ENCODE peak calls at places on chromosomes 13 and 19, in nine cellular contexts. One of them, this sample, is unnamed. For H3K4me1, the result is how much of the 10 kb centered on the place peaks cover.

GRCh38 chr13:53782400-53783030 is 753.9 kb downstream of the OLFM4 start:
- DNase-seq in SK-N-SH: peak
- DNase-seq in tibial nerve: peak
- DNase-seq in BE2C: peak
- DNase-seq in heart right ventricle: no peak
- DNase-seq in lower lobe of right lung: no peak
- DNase-seq in A673: peak
- DNase-seq in H1: no peak
- DNase-seq in breast epithelium: peak
- DNase-seq in this sample: no peak

GRCh38 chr13:73251866-73252265 is 193.1 kb downstream of the KLF5 start:
- DNase-seq in SK-N-SH: no peak
- DNase-seq in tibial nerve: no peak
- DNase-seq in BE2C: no peak
- DNase-seq in heart right ventricle: no peak
- DNase-seq in lower lobe of right lung: no peak
- DNase-seq in A673: no peak
- DNase-seq in H1: no peak
- DNase-seq in breast epithelium: no peak
- DNase-seq in this sample: no peak

GRCh38 chr13:21010621-21011020 is 50.8 kb downstream of the LATS2 start:
- DNase-seq in SK-N-SH: no peak
- DNase-seq in tibial nerve: no peak
- DNase-seq in BE2C: no peak
- DNase-seq in heart right ventricle: no peak
- DNase-seq in lower lobe of right lung: no peak
- DNase-seq in A673: no peak
- DNase-seq in H1: no peak
- DNase-seq in breast epithelium: no peak
- DNase-seq in this sample: no peak

GRCh38 chr13:80082396-80083096 is 258.4 kb downstream of the SPRY2 start:
- DNase-seq in SK-N-SH: no peak
- DNase-seq in tibial nerve: no peak
- DNase-seq in BE2C: no peak
- DNase-seq in heart right ventricle: no peak
- DNase-seq in lower lobe of right lung: no peak
- DNase-seq in A673: no peak
- DNase-seq in H1: no peak
- DNase-seq in breast epithelium: no peak
- DNase-seq in this sample: no peak

GRCh38 chr13:76871332-76871945 is 14.8 kb downstream of the KCTD12 start:
- DNase-seq in SK-N-SH: no peak
- DNase-seq in tibial nerve: no peak
- DNase-seq in BE2C: no peak
- DNase-seq in heart right ventricle: no peak
- DNase-seq in lower lobe of right lung: no peak
- DNase-seq in A673: no peak
- DNase-seq in H1: no peak
- DNase-seq in breast epithelium: no peak
- DNase-seq in this sample: no peak

GRCh38 chr13:21625366-21625765 is 21.4 kb upstream of the MICU2 start:
- DNase-seq in SK-N-SH: peak
- DNase-seq in tibial nerve: no peak
- DNase-seq in BE2C: peak
- DNase-seq in heart right ventricle: no peak
- DNase-seq in lower lobe of right lung: no peak
- DNase-seq in A673: peak
- DNase-seq in H1: no peak
- DNase-seq in breast epithelium: no peak
- DNase-seq in this sample: no peak

GRCh38 chr19:2057484-2058469 is 6.7 kb upstream of the MKNK2 start:
- DNase-seq in SK-N-SH: no peak
- DNase-seq in tibial nerve: no peak
- DNase-seq in BE2C: no peak
- DNase-seq in heart right ventricle: no peak
- DNase-seq in lower lobe of right lung: no peak
- DNase-seq in A673: no peak
- DNase-seq in H1: no peak
- DNase-seq in breast epithelium: no peak
- DNase-seq in this sample: no peak

GRCh38 chr13:113220877-113221276 is 11.5 kb downstream of the CUL4A start:
- DNase-seq in SK-N-SH: peak
- DNase-seq in tibial nerve: no peak
- DNase-seq in BE2C: peak
- DNase-seq in heart right ventricle: peak
- DNase-seq in lower lobe of right lung: no peak
- DNase-seq in A673: no peak
- DNase-seq in H1: no peak
- DNase-seq in breast epithelium: no peak
- DNase-seq in this sample: no peak

GRCh38 chr19:48364564-48365363 is 597 bp downstream of the SYNGR4 start:
- DNase-seq in SK-N-SH: no peak
- DNase-seq in tibial nerve: no peak
- DNase-seq in BE2C: no peak
- DNase-seq in heart right ventricle: no peak
- DNase-seq in lower lobe of right lung: no peak
- DNase-seq in A673: no peak
- DNase-seq in H1: no peak
- DNase-seq in breast epithelium: peak
- DNase-seq in this sample: no peak
- TF ChIP-seq CTCF in SK-N-SH: no peak
- TF ChIP-seq CTCF in tibial nerve: no peak
- TF ChIP-seq CTCF in BE2C: no peak
- TF ChIP-seq CTCF in heart right ventricle: no peak
- TF ChIP-seq CTCF in lower lobe of right lung: no peak
- TF ChIP-seq CTCF in A673: no peak
- TF ChIP-seq CTCF in H1: no peak
- TF ChIP-seq CTCF in breast epithelium: no peak
- TF ChIP-seq CTCF in this sample: no peak

GRCh38 chr13:35475131-35475959 is 1.1 kb downstream of the MAB21L1 start:
- DNase-seq in SK-N-SH: peak
- DNase-seq in tibial nerve: peak
- DNase-seq in BE2C: peak
- DNase-seq in heart right ventricle: peak
- DNase-seq in lower lobe of right lung: no peak
- DNase-seq in A673: peak
- DNase-seq in H1: no peak
- DNase-seq in breast epithelium: no peak
- DNase-seq in this sample: no peak
- H3K4me1 ChIP-seq in SK-N-SH: under half
- H3K4me1 ChIP-seq in tibial nerve: under half
- H3K4me1 ChIP-seq in BE2C: under half
- H3K4me1 ChIP-seq in heart right ventricle: under half
- H3K4me1 ChIP-seq in lower lobe of right lung: under half
- H3K4me1 ChIP-seq in A673: under half
- H3K4me1 ChIP-seq in H1: under half
- H3K4me1 ChIP-seq in breast epithelium: under half
- H3K4me1 ChIP-seq in this sample: under half

DNA sequence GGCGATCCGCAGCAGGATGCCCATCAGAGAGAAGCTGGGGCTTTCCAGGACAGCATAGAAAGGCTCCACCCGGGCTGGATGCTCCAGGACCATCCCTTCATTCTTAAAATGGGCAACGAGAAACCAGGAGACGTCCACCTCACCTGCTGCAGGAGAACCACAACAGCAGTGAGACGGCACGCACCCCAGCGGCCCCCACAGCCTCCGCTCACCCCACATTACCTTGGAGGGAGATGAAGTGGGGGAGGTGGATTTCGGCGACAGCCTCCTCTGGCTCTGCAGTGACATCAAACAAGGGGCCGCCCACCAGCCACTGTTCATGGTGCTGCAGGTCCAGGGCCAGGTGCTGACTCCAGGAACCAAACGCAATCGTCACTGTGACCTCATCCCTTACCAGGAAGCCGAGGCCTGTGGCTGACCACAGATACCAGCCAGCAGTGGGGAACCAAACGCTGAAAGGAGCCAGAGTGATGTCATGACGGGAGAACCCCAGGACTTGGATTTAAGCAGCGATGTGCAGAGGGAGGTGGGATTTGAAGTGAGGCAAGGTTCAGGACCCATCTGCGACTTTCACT is 25.1 kb downstream of the CARD8 start:
- DNase-seq in SK-N-SH: no peak
- DNase-seq in tibial nerve: no peak
- DNase-seq in BE2C: no peak
- DNase-seq in heart right ventricle: no peak
- DNase-seq in lower lobe of right lung: no peak
- DNase-seq in A673: no peak
- DNase-seq in H1: no peak
- DNase-seq in breast epithelium: no peak
- DNase-seq in this sample: no peak
- TF ChIP-seq CTCF in SK-N-SH: no peak
- TF ChIP-seq CTCF in tibial nerve: no peak
- TF ChIP-seq CTCF in BE2C: no peak
- TF ChIP-seq CTCF in heart right ventricle: no peak
- TF ChIP-seq CTCF in lower lobe of right lung: no peak
- TF ChIP-seq CTCF in A673: no peak
- TF ChIP-seq CTCF in H1: no peak
- TF ChIP-seq CTCF in breast epithelium: no peak
- TF ChIP-seq CTCF in this sample: no peak

DNA sequence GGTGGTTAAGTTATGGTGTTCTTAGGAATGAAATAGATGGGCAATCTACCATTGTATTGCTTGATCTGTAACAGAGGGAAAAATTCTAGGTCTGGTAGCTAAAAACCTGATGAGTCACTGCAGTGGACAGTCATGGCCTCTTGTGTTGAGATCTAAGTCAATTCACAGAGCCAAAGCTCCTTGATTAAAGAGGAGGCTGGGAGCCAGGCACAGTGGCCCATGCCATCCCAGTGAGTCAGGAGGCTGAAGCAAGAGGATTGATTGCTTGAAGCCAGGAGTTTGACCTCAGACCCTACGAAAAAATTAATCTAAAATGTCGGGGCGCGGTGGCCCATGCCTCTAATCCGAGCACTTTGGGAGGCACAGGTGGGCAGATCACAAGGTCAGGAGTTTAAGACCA is 67.1 kb upstream of the KPNA3 start:
- DNase-seq in SK-N-SH: no peak
- DNase-seq in tibial nerve: no peak
- DNase-seq in BE2C: no peak
- DNase-seq in heart right ventricle: no peak
- DNase-seq in lower lobe of right lung: no peak
- DNase-seq in A673: no peak
- DNase-seq in H1: no peak
- DNase-seq in breast epithelium: no peak
- DNase-seq in this sample: no peak
- H3K4me1 ChIP-seq in SK-N-SH: under half
- H3K4me1 ChIP-seq in tibial nerve: under half
- H3K4me1 ChIP-seq in BE2C: under half
- H3K4me1 ChIP-seq in heart right ventricle: under half
- H3K4me1 ChIP-seq in lower lobe of right lung: under half
- H3K4me1 ChIP-seq in A673: under half
- H3K4me1 ChIP-seq in H1: under half
- H3K4me1 ChIP-seq in breast epithelium: under half
- H3K4me1 ChIP-seq in this sample: under half

DNA sequence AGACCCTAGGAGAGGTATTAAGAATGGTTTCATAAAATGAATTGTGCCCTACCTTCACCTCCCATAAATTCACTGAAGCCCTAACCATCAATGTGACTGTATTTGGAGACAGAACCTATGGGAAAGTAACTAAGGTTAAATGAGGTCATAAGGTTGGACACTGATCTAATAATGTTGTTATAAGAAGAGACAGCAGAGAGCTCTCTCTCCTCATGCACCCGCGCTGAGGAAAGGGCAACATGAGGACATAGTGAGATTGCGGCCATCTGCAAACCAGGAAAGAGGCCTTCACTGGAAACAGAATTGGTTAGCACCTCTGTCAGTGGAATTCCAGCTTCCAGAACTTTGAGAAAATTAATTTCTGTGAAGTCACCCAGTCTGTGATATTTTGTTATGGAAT is 1396.1 kb upstream of the MIR17HG start:
- DNase-seq in SK-N-SH: no peak
- DNase-seq in tibial nerve: no peak
- DNase-seq in BE2C: peak
- DNase-seq in heart right ventricle: no peak
- DNase-seq in lower lobe of right lung: no peak
- DNase-seq in A673: no peak
- DNase-seq in H1: no peak
- DNase-seq in breast epithelium: no peak
- DNase-seq in this sample: no peak
- TF ChIP-seq CTCF in SK-N-SH: no peak
- TF ChIP-seq CTCF in tibial nerve: no peak
- TF ChIP-seq CTCF in BE2C: no peak
- TF ChIP-seq CTCF in heart right ventricle: no peak
- TF ChIP-seq CTCF in lower lobe of right lung: no peak
- TF ChIP-seq CTCF in A673: no peak
- TF ChIP-seq CTCF in H1: no peak
- TF ChIP-seq CTCF in breast epithelium: no peak
- TF ChIP-seq CTCF in this sample: no peak

DNA sequence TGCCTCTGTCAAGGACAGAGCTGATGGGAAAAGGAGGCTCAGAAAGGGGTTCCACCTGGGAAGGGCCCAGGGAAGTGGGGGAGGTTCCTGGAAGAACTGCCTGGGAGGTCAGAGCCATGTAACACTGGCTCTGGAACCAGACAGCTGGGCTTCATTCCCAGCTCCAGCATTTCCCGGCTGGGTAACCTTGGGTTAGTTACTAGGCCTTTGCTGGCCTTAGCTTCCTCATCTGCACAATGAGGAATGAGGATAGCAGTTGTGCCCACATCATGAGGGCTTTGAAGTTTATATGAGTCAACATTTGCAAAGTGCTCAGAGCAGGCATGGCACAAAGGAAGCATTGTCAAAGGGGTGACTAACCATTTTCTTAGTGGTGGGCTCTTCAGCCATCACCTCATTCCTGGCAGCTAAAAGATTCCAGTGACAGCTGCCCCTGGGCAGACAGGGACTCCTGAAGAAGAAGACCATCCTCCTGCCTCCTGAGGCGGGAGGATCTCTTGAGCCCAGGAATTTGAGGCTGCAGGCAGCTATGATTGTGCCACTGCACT is 1.7 kb upstream of the DNAJB1 start:
- DNase-seq in SK-N-SH: no peak
- DNase-seq in tibial nerve: no peak
- DNase-seq in BE2C: no peak
- DNase-seq in heart right ventricle: no peak
- DNase-seq in lower lobe of right lung: no peak
- DNase-seq in A673: no peak
- DNase-seq in H1: no peak
- DNase-seq in breast epithelium: no peak
- DNase-seq in this sample: no peak
- H3K4me1 ChIP-seq in SK-N-SH: under half
- H3K4me1 ChIP-seq in tibial nerve: under half
- H3K4me1 ChIP-seq in BE2C: under half
- H3K4me1 ChIP-seq in heart right ventricle: under half
- H3K4me1 ChIP-seq in lower lobe of right lung: under half
- H3K4me1 ChIP-seq in A673: under half
- H3K4me1 ChIP-seq in H1: under half
- H3K4me1 ChIP-seq in breast epithelium: under half
- H3K4me1 ChIP-seq in this sample: under half

This sample was measured in upper lobe of right lung.